ENCODE peak calls at places on chromosomes 16 and 17, in ten cellular contexts. X is hippocampal formation; E is GM13976; J is NCI-H510A treated with DMSO at 0.1 percent for 48 hours; M is stimulated activated CD8-positive, alpha-beta memory T cell treated with anti-CD3 and anti-CD28 coated beads, Interleukin-4, amount 100 ng/mL, for 48 hours; Z is activated naive CD8-positive, alpha-beta T cell treated with anti-CD3 and anti-CD28 coated beads, Interleukin-2, amount 50 U/mL, for 24 hours; Q is ecto neural progenitor cell; C is colonic mucosa; A is uterus; K is cardiac muscle cell. D is an unnamed sample.

GRCh38 chr17:51119415-51120356 is 982 bp downstream of the SPAG9 start:
- DNase-seq in J (no peak), Z (peak), A (peak), Q (peak), C (peak), E (peak), X (peak), M (peak), K (peak), D (peak)

GRCh38 chr17:80755650-80756405 is 211.2 kb downstream of the RPTOR start:
- DNase-seq in Q (peak), E (no peak), X (no peak), K (no peak), A (no peak), M (peak), J (no peak), C (no peak), Z (no peak), D (no peak)

GRCh38 chr16:6863135-6863534 is 469.5 kb upstream of the RBFOX1 start:
- DNase-seq in E (no peak), C (no peak), Z (no peak), Q (no peak), X (no peak), M (no peak), A (no peak), K (no peak), J (no peak), D (no peak)

GRCh38 chr17:48051706-48052486 is 3.7 kb downstream of the NFE2L1 start:
- DNase-seq in Q (peak), A (peak), X (no peak), J (no peak), Z (no peak), K (no peak), E (no peak), C (peak), M (no peak), D (peak)

GRCh38 chr17:73165616-73166404 is 1.0 kb downstream of the SSTR2 start:
- DNase-seq in J (no peak), X (no peak), K (no peak), C (no peak), Q (peak), Z (no peak), A (no peak), M (no peak), E (peak), D (no peak)

GRCh38 chr16:1920727-1921155 is 2.5 kb upstream of the HS3ST6 start:
- DNase-seq in A (no peak), Q (peak), E (no peak), C (no peak), K (peak), Z (peak), J (no peak), X (no peak), M (peak), D (no peak)

GRCh38 chr16:50692644-50692998 is 785 bp upstream of the NOD2 start:
- DNase-seq in M (no peak), Z (no peak), E (no peak), J (no peak), A (no peak), Q (no peak), K (no peak), C (no peak), X (no peak), D (no peak)

GRCh38 chr16:16163571-16163970 is 59.7 kb downstream of the ABCC6 start:
- DNase-seq in X (peak), E (no peak), Q (no peak), Z (no peak), J (no peak), A (no peak), K (no peak), C (no peak), M (no peak), D (no peak)

GRCh38 chr17:30939059-30939689 is 17.4 kb downstream of the ADAP2 start:
- DNase-seq in J (no peak), E (peak), Z (no peak), M (no peak), A (no peak), K (no peak), X (no peak), C (no peak), Q (no peak), D (no peak)

GRCh38 chr17:17394494-17394893 is 82.3 kb upstream of the MED9 start:
- DNase-seq in M (no peak), A (no peak), Z (no peak), J (no peak), C (no peak), K (no peak), X (no peak), Q (no peak), E (no peak), D (no peak)

GRCh38 chr16:10728035-10728462 is 15.6 kb upstream of the NUBP1 start:
- DNase-seq in M (no peak), K (no peak), A (no peak), Q (no peak), X (no peak), J (no peak), Z (no peak), C (no peak), E (no peak), D (no peak)

GRCh38 chr17:66952031-66952524 is 12.4 kb upstream of the CACNG4 start:
- DNase-seq in K (no peak), A (peak), J (no peak), M (no peak), X (no peak), Q (no peak), C (no peak), E (no peak), Z (no peak), D (peak)

GRCh38 chr16:9823510-9823909 is 358.7 kb downstream of the GRIN2A start:
- DNase-seq in M (no peak), Q (no peak), C (no peak), A (no peak), K (no peak), E (no peak), Z (no peak), X (no peak), J (no peak), D (no peak)

GRCh38 chr16:21599158-21599993 is at the start of gene METTL9:
- DNase-seq in E (peak), J (peak), Z (peak), A (peak), M (peak), K (peak), C (peak), X (peak), Q (peak), D (peak)

GRCh38 chr17:927611-928461 is 51.7 kb downstream of the NXN start:
- DNase-seq in M (no peak), K (no peak), X (no peak), A (peak), Q (no peak), Z (no peak), C (no peak), J (no peak), E (no peak), D (no peak)

GRCh38 chr16:85649411-85649977 is 36.4 kb downstream of the GSE1 start:
- DNase-seq in K (no peak), A (no peak), Z (no peak), C (no peak), J (peak), E (no peak), Q (no peak), X (no peak), M (no peak), D (no peak)

GRCh38 chr16:20332411-20332810 is 5.1 kb upstream of the GP2 start:
- DNase-seq in E (no peak), C (no peak), J (no peak), X (no peak), K (no peak), Z (no peak), M (no peak), A (no peak), Q (no peak), D (no peak)

GRCh38 chr17:50468120-50469004 is at the start of gene CHAD:
- DNase-seq in A (no peak), J (no peak), C (peak), M (no peak), E (peak), K (no peak), X (no peak), Q (peak), Z (no peak), D (no peak)

GRCh38 chr17:55708575-55708974 is 14.1 kb downstream of the TMEM100 start:
- DNase-seq in X (no peak), Z (no peak), A (no peak), M (no peak), Q (no peak), K (no peak), E (no peak), J (no peak), C (no peak), D (no peak)

GRCh38 chr17:7315570-7316243 is 547 bp upstream of the GPS2 start:
- DNase-seq in A (no peak), K (no peak), Q (no peak), Z (no peak), E (no peak), C (no peak), M (no peak), X (no peak), J (no peak), D (no peak)

GRCh38 chr17:491086-492014 is 138.7 kb upstream of the RPH3AL start:
- DNase-seq in Q (peak), A (peak), K (peak), C (peak), E (peak), M (no peak), Z (peak), X (no peak), J (no peak), D (peak)

GRCh38 chr17:38892620-38893019 is 22.8 kb downstream of the LASP1 start:
- DNase-seq in J (no peak), C (no peak), Z (no peak), X (no peak), K (no peak), A (no peak), M (no peak), E (no peak), Q (no peak), D (no peak)

GRCh38 chr17:38511126-38512108 is 83.2 kb downstream of the ARHGAP23 start:
- DNase-seq in Q (peak), A (peak), J (no peak), X (no peak), K (no peak), M (no peak), C (no peak), E (no peak), Z (no peak), D (no peak)

GRCh38 chr17:58187063-58187462 is 5.5 kb upstream of the EPX start:
- DNase-seq in Z (no peak), C (no peak), M (no peak), A (no peak), X (no peak), J (no peak), K (no peak), Q (no peak), E (no peak), D (no peak)

GRCh38 chr17:60604686-60605334 is 4.8 kb downstream of the PPM1D start:
- DNase-seq in K (no peak), C (no peak), J (no peak), M (no peak), Z (no peak), X (peak), E (no peak), Q (no peak), A (no peak), D (no peak)

GRCh38 chr17:40203131-40203530 is 16.0 kb upstream of the WIPF2 start:
- DNase-seq in Q (no peak), Z (no peak), J (no peak), A (no peak), C (no peak), E (no peak), X (no peak), M (no peak), K (no peak), D (no peak)

GRCh38 chr17:45283711-45284110 is 21.8 kb upstream of the SPATA32 start:
- DNase-seq in A (no peak), K (no peak), X (no peak), Z (no peak), Q (no peak), M (no peak), E (no peak), J (no peak), C (no peak), D (no peak)

GRCh38 chr17:6365187-6365943 is 69.6 kb downstream of the AIPL1 start:
- DNase-seq in A (no peak), Q (peak), E (no peak), X (no peak), C (peak), M (no peak), J (no peak), K (no peak), Z (no peak), D (no peak)

GRCh38 chr16:50166511-50167500 is 13.7 kb downstream of the TENT4B start:
- DNase-seq in Z (peak), M (peak), E (no peak), K (no peak), J (no peak), X (no peak), C (peak), Q (peak), A (no peak), D (no peak)

GRCh38 chr16:70689970-70690905 is 4.4 kb upstream of the MTSS2 start:
- DNase-seq in C (peak), M (no peak), Z (no peak), X (no peak), J (no peak), K (no peak), A (no peak), E (no peak), Q (no peak), D (peak)

GRCh38 chr17:63429766-63430165 is 16.3 kb downstream of the CYB561 start:
- DNase-seq in Z (no peak), X (no peak), J (no peak), K (no peak), C (no peak), A (no peak), E (no peak), Q (no peak), M (no peak), D (no peak)

GRCh38 chr17:50059759-50060273 is 3.9 kb downstream of the ITGA3 start:
- DNase-seq in M (no peak), C (no peak), Z (no peak), E (no peak), Q (no peak), J (no peak), A (peak), K (no peak), X (no peak), D (no peak)